ENCODE peak calls at places on chromosomes 11 and 22, in five cellular contexts. Q is IMR-90, W is hepatocyte, P is neural progenitor cell, I is GM23248. N is an unnamed sample.
A peak's percentile ranks its signal among the peaks of the same experiment; 100 is the strongest.

GRCh38 chr11:73359930-73360742 is 16.1 kb upstream of the RELT start:
- DNase-seq in P (peak; percentile 62), W (peak; percentile 43), I (peak; percentile 61), Q (peak; percentile 49), N (no peak)

GRCh38 chr22:19723990-19724827 is 870 bp downstream of the GP1BB start:
- DNase-seq in Q (peak; percentile 18), P (peak; percentile 93), W (peak; percentile 73), I (no peak), N (peak; percentile 14)

GRCh38 chr11:119795231-119795630 is 66.2 kb upstream of the NECTIN1 start:
- DNase-seq in P (no peak), W (peak; percentile 69), I (peak; percentile 99), Q (peak; percentile 77), N (peak; percentile 97)

GRCh38 chr11:112453601-112454577 is 193.2 kb upstream of the PLET1 start:
- DNase-seq in I (peak; percentile 48), P (peak; percentile 37), W (peak; percentile 41), Q (peak; percentile 12), N (no peak)

GRCh38 chr11:110093407-110094297 is 460 bp downstream of the ZC3H12C start:
- DNase-seq in P (peak; percentile 67), W (peak; percentile 77), I (peak; percentile 82), Q (peak; percentile 51), N (peak; percentile 52)

GRCh38 chr11:3015796-3016195 is 23.7 kb upstream of the NAP1L4 start:
- DNase-seq in Q (no peak), W (no peak), I (peak; percentile 28), P (no peak), N (no peak)

GRCh38 chr11:77107950-77108349 is 5.3 kb downstream of the OMP start:
- DNase-seq in I (peak; percentile 94), W (peak; percentile 69), P (no peak), Q (peak; percentile 95), N (peak; percentile 92)

GRCh38 chr22:49310354-49310753 is 517.3 kb downstream of the BRD1 start:
- DNase-seq in W (no peak), P (no peak), Q (no peak), I (no peak), N (no peak)

GRCh38 chr11:13884159-13884799 is 78.2 kb upstream of the SPON1 start:
- DNase-seq in P (no peak), W (no peak), I (no peak), Q (no peak), N (peak; percentile 12)

GRCh38 chr11:76159983-76160661 is 46.2 kb downstream of the WNT11 start:
- DNase-seq in I (no peak), W (no peak), Q (no peak), P (no peak), N (no peak)

GRCh38 chr11:86916330-86916729 is 38.9 kb downstream of the FZD4 start:
- DNase-seq in P (no peak), W (no peak), I (peak; percentile 88), Q (peak; percentile 76), N (peak; percentile 89)

GRCh38 chr22:32574957-32575893 is 100.6 kb downstream of the FBXO7 start:
- DNase-seq in Q (no peak), P (peak; percentile 45), I (no peak), W (peak; percentile 42), N (no peak)

GRCh38 chr11:70068950-70069349 is 9.2 kb upstream of the ANO1 start:
- DNase-seq in P (no peak), W (no peak), I (no peak), Q (no peak), N (no peak)

GRCh38 chr11:12724301-12725046 is 50.3 kb downstream of the TEAD1 start:
- DNase-seq in P (peak; percentile 72), Q (peak; percentile 95), W (peak; percentile 93), I (peak; percentile 45), N (peak; percentile 90)

GRCh38 chr11:130473795-130474377 is 25.4 kb downstream of the ADAMTS15 start:
- DNase-seq in P (no peak), W (no peak), Q (no peak), I (no peak), N (no peak)

GRCh38 chr11:109150603-109151002 is 271.4 kb upstream of the C11orf87 start:
- DNase-seq in I (no peak), P (peak; percentile 54), Q (no peak), W (no peak), N (no peak)

GRCh38 chr11:61406991-61407728 is 14.8 kb downstream of the TMEM216 start:
- DNase-seq in P (no peak), I (no peak), W (no peak), Q (no peak), N (no peak)

GRCh38 chr11:93444671-93445073 is 98.5 kb downstream of the SMCO4 start:
- DNase-seq in I (peak; percentile 14), P (peak; percentile 90), Q (peak; percentile 2), W (peak; percentile 82), N (peak; percentile 85)

GRCh38 chr11:61378713-61379313 is 13.6 kb upstream of the TMEM216 start:
- DNase-seq in Q (peak; percentile 97), W (peak; percentile 65), I (peak; percentile 99), P (no peak), N (peak; percentile 90)

GRCh38 chr11:96620464-96621044 is 230.7 kb downstream of the JRKL start:
- DNase-seq in P (no peak), Q (no peak), W (no peak), I (no peak), N (no peak)

GRCh38 chr11:121082219-121082618 is 18.8 kb upstream of the TECTA start:
- DNase-seq in Q (no peak), W (no peak), P (no peak), I (no peak), N (no peak)

GRCh38 chr11:91981995-91982394 is 242.6 kb upstream of the FAT3 start:
- DNase-seq in Q (peak; percentile 88), P (no peak), I (peak; percentile 95), W (peak; percentile 43), N (peak; percentile 98)

GRCh38 chr11:40417627-40418026 is 1041.8 kb downstream of the LRRC4C start:
- DNase-seq in Q (no peak), W (no peak), P (no peak), I (no peak), N (no peak)

GRCh38 chr11:841981-842369 is 354 bp downstream of the POLR2L start:
- DNase-seq in P (no peak), Q (no peak), I (no peak), W (no peak), N (no peak)

GRCh38 chr22:19810381-19811141 is 44.1 kb downstream of the GNB1L start:
- DNase-seq in W (peak; percentile 3), Q (peak; percentile 81), I (peak; percentile 67), P (peak; percentile 31), N (peak; percentile 95)

GRCh38 chr11:1160231-1161101 is 2.7 kb downstream of the MUC5AC start:
- DNase-seq in W (no peak), Q (no peak), P (no peak), I (no peak), N (no peak)

GRCh38 chr11:19714093-19714386 is 1.4 kb downstream of the NAV2 start:
- DNase-seq in Q (peak; percentile 19), W (peak; percentile 21), I (peak; percentile 61), P (peak; percentile 24), N (no peak)

GRCh38 chr11:62539238-62539925 is 7.2 kb downstream of the AHNAK start:
- DNase-seq in P (peak; percentile 7), Q (peak; percentile 93), I (peak; percentile 96), W (peak; percentile 87), N (peak; percentile 90)

GRCh38 chr11:102560555-102561011 is 30.0 kb upstream of the MMP7 start:
- DNase-seq in I (peak; percentile 68), Q (peak; percentile 52), W (no peak), P (no peak), N (peak; percentile 87)

GRCh38 chr11:73999581-74000306 is 9.1 kb downstream of the UCP3 start:
- DNase-seq in W (no peak), P (no peak), I (no peak), Q (no peak), N (no peak)

GRCh38 chr11:33936745-33937612 is 45.1 kb upstream of the LMO2 start:
- DNase-seq in W (peak; percentile 80), I (peak; percentile 90), Q (peak; percentile 55), P (no peak), N (peak; percentile 86)

GRCh38 chr22:26435327-26436093 is 6.5 kb downstream of the ASPHD2 start:
- DNase-seq in W (no peak), Q (no peak), I (no peak), P (no peak), N (no peak)

DNA sequence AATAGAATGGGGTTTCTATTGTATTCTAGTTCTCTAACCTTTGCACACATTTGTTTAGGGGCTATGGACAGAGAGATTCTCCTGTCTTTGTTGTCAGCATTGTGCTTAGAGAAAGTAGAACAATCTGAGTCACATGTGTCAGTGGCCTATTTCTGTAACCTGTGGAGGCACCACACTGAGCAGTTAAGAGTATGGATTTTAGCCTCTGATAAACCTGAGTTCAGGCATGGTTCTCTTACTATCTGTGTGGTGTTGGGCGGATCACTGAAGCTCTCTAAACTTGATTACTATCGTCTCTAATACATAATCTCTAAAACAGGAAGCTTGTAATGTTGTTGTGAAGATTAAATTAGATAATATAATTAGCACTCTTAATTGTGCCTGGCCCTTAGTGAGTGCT is 94.3 kb upstream of the CADM1 start:
- DNase-seq in Q (no peak), W (no peak), P (peak; percentile 58), I (no peak), N (no peak)
- H4K20me1 ChIP-seq in Q (no peaks in the 10 kb centered on the region), W (no peaks in the 10 kb centered on the region), P (no peaks in the 10 kb centered on the region), I (no peaks in the 10 kb centered on the region), N (no peaks in the 10 kb centered on the region)

GRCh38 chr11:106091480-106092123 is 14.1 kb downstream of the AASDHPPT start:
- DNase-seq in W (peak; percentile 11), P (no peak), Q (peak; percentile 88), I (peak; percentile 79), N (peak; percentile 86)
- H3K36me3 ChIP-seq in W (no peaks in the 10 kb centered on the region), P (peaks cover 26% of the 10 kb centered on the region), Q (peaks cover 14% of the 10 kb centered on the region), I (peaks cover 34% of the 10 kb centered on the region), N (peaks cover 33% of the 10 kb centered on the region)

GRCh38 chr11:58582437-58582836 is 3.6 kb downstream of the ZFP91 start:
- DNase-seq in I (no peak), W (no peak), Q (no peak), P (no peak), N (no peak)
- H4K20me1 ChIP-seq in I (no peaks in the 10 kb centered on the region), W (peaks cover 26% of the 10 kb centered on the region), Q (peaks cover 12% of the 10 kb centered on the region), P (peaks cover 73% of the 10 kb centered on the region), N (peaks cover 46% of the 10 kb centered on the region)

GRCh38 chr22:46798366-46799057 is 36.1 kb downstream of the TBC1D22A start:
- DNase-seq in P (peak; percentile 82), Q (peak; percentile 66), I (peak; percentile 83), W (peak; percentile 90), N (peak; percentile 30)
- H3K36me3 ChIP-seq in P (no peaks in the 10 kb centered on the region), Q (peaks cover 33% of the 10 kb centered on the region), I (no peaks in the 10 kb centered on the region), W (no peaks in the 10 kb centered on the region), N (no peaks in the 10 kb centered on the region)

GRCh38 chr22:46633334-46633890 is 13.2 kb downstream of the GRAMD4 start:
- DNase-seq in I (no peak), P (no peak), Q (no peak), W (no peak), N (no peak)

GRCh38 chr22:46634011-46634699 is 14.0 kb downstream of the GRAMD4 start:
- DNase-seq in P (no peak), I (no peak), Q (no peak), W (no peak), N (peak; percentile 8)

GRCh38 chr22:46631113-46631512 is 10.9 kb downstream of the GRAMD4 start:
- DNase-seq in I (no peak), W (no peak), Q (no peak), P (no peak), N (no peak)

GRCh38 chr22:46635756-46636155 is 15.6 kb downstream of the GRAMD4 start:
- DNase-seq in Q (no peak), P (peak; percentile 50), I (no peak), W (peak; percentile 68), N (no peak)

GRCh38 chr22:46632646-46633249 is 12.6 kb downstream of the GRAMD4 start:
- DNase-seq in Q (no peak), P (no peak), I (no peak), W (no peak), N (no peak)
- H4K20me1 ChIP-seq in Q (no peaks in the 10 kb centered on the region), P (no peaks in the 10 kb centered on the region), I (no peaks in the 10 kb centered on the region), W (no peaks in the 10 kb centered on the region), N (peaks cover 10% of the 10 kb centered on the region)